ENCODE peak calls at places on chromosomes 2 and 18, in four cellular contexts. S, P, M and K are unnamed samples. For H3K9me2 and H3K4me1, the result is how much of the 10 kb centered on the place peaks cover.

GRCh38 chr2:134912406-134912805 is 6.2 kb upstream of the CCNT2 start:
- DNase-seq in S (no peak), M (no peak), P (peak), K (peak)

GRCh38 chr2:101781730-101782426 is 84.4 kb downstream of the MAP4K4 start:
- DNase-seq in P (no peak), S (no peak), M (no peak), K (no peak)

GRCh38 chr2:127675335-127676261 is at the start of gene LIMS2:
- DNase-seq in M (no peak), S (peak), P (peak), K (peak)

GRCh38 chr2:100776445-100776844 is 43.5 kb upstream of the NPAS2 start:
- DNase-seq in P (no peak), M (no peak), S (no peak), K (no peak)

GRCh38 chr18:2847341-2848144 is 737 bp downstream of the EMILIN2 start:
- DNase-seq in P (no peak), M (no peak), S (peak), K (peak)

GRCh38 chr18:26448714-26449159 is 99.6 kb downstream of the KCTD1 start:
- DNase-seq in M (peak), P (no peak), S (no peak), K (no peak)

GRCh38 chr2:198283149-198283548 is 478.8 kb downstream of the PLCL1 start:
- DNase-seq in P (no peak), S (no peak), M (no peak), K (peak)

GRCh38 chr2:65299246-65299645 is 71.6 kb downstream of the ACTR2 start:
- DNase-seq in M (no peak), P (peak), S (no peak), K (peak)

GRCh38 chr2:1593371-1594205 is 150.7 kb downstream of the PXDN start:
- DNase-seq in M (no peak), S (no peak), P (peak), K (peak)

GRCh38 chr2:237128026-237128703 is 42.5 kb downstream of the COPS8 start:
- DNase-seq in P (peak), S (peak), M (no peak), K (peak)

GRCh38 chr2:105327690-105328089 is 1.8 kb downstream of the TGFBRAP1 start:
- DNase-seq in M (no peak), S (no peak), P (peak), K (no peak)

GRCh38 chr2:23475473-23475872 is 90.5 kb downstream of the KLHL29 start:
- DNase-seq in S (peak), P (no peak), M (no peak), K (no peak)

GRCh38 chr2:216950547-216950946 is 90.7 kb upstream of the TNP1 start:
- DNase-seq in P (no peak), S (no peak), M (no peak), K (no peak)

GRCh38 chr2:240982821-240983281 is 15.6 kb upstream of the SNED1 start:
- DNase-seq in S (no peak), M (no peak), P (no peak), K (no peak)

GRCh38 chr18:3960142-3960541 is 495.0 kb downstream of the DLGAP1 start:
- DNase-seq in P (no peak), S (peak), M (no peak), K (no peak)

GRCh38 chr2:174247474-174248186 is 702 bp downstream of the OLA1 start:
- DNase-seq in S (peak), P (peak), M (peak), K (peak)

GRCh38 chr2:27707462-27708256 is 44.0 kb downstream of the SLC4A1AP start:
- DNase-seq in P (no peak), S (no peak), M (no peak), K (peak)

GRCh38 chr2:202034249-202035088 is 814 bp downstream of the FZD7 start:
- DNase-seq in P (peak), S (no peak), M (peak), K (peak)

GRCh38 chr2:53182609-53183008 is 585.0 kb upstream of the CHAC2 start:
- DNase-seq in P (no peak), M (no peak), S (no peak), K (no peak)

GRCh38 chr2:63589148-63589972 is 597 bp downstream of the MDH1 start:
- DNase-seq in M (no peak), P (peak), S (peak), K (peak)

GRCh38 chr2:32758232-32758631 is 130.4 kb downstream of the TTC27 start:
- DNase-seq in S (no peak), M (no peak), P (no peak), K (no peak)

GRCh38 chr18:42929857-42930256 is 185.6 kb downstream of the RIT2 start:
- DNase-seq in M (no peak), S (no peak), P (no peak), K (peak)

GRCh38 chr2:12824304-12824761 is 107.6 kb downstream of the TRIB2 start:
- DNase-seq in P (no peak), S (no peak), M (no peak), K (peak)

GRCh38 chr2:26170795-26171194 is 2.1 kb upstream of the GAREM2 start:
- DNase-seq in S (no peak), P (no peak), M (no peak), K (no peak)

GRCh38 chr2:95346738-95347671 is 49.9 kb downstream of the KCNIP3 start:
- DNase-seq in S (peak), M (no peak), P (peak), K (peak)

GRCh38 chr2:164747786-164748433 is 93.7 kb downstream of the COBLL1 start:
- DNase-seq in S (no peak), M (no peak), P (no peak), K (no peak)

GRCh38 chr2:223101340-223102039 is 49.5 kb downstream of the KCNE4 start:
- DNase-seq in M (peak), P (peak), S (peak), K (peak)

GRCh38 chr2:1004398-1004797 is 53.7 kb downstream of the SNTG2 start:
- DNase-seq in P (no peak), S (no peak), M (no peak), K (peak)

GRCh38 chr2:77081597-77081996 is 440.6 kb downstream of the LRRTM4 start:
- DNase-seq in P (no peak), S (no peak), M (no peak), K (no peak)

GRCh38 chr2:236687296-236687955 is 117.8 kb downstream of the ACKR3 start:
- DNase-seq in P (no peak), S (no peak), M (no peak), K (peak)

DNA sequence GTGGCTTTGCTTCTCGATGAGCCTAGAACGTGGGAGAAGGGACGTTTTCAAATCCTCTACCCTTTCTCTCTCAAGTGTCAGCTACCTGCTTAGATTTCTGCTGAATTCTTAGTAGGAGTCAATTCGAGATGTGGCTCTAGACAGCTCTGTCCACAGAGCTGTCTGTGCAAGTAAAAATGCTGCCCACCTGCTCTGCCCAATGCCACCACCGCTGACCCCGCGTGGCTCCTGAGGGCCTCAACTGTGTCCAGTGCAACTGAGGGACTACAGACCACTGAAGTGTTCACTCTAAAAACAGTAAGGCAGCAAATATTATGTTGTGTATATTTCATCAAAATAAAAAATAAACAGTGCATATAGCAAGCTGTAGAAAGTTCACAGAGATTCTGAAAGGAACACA is 266.3 kb downstream of the ZNF516 start:
- DNase-seq in M (no peak), P (no peak), S (no peak), K (no peak)
- H3K9me2 ChIP-seq in M (under half), P (under half), S (under half), K (under half)

GRCh38 chr2:39403311-39403710 is 33.8 kb downstream of the MAP4K3 start:
- DNase-seq in P (no peak), S (no peak), M (peak), K (no peak)
- H3K4me1 ChIP-seq in P (under half), S (half or more), M (under half), K (under half)

GRCh38 chr2:37654932-37655331 is 16.5 kb downstream of the CDC42EP3 start:
- DNase-seq in P (no peak), S (peak), M (peak), K (no peak)
- TF ChIP-seq EZH2phosphoT487 in P (no peak), S (no peak), M (no peak), K (no peak)

DNA sequence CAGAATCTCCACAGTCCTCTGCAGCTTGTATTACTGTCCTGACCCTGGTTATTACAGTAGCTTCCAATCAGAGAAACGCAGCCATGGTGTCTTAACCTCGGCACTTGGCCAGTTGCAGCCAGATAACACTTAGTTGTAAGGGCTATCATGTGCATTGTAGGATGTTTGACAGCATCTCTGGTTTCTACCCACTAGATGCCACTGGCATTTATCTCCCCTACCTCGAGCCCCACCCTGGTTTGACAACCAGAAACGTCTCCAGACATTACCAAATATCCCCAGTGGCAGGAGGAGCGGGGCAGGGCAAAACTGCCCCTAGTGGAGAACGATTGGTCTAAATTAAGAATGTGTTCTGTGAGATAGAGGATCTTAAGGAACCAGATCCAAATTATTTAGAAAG is 13.1 kb downstream of the DSG2 start:
- DNase-seq in P (no peak), M (no peak), S (no peak), K (no peak)
- H3K9me2 ChIP-seq in P (under half), M (under half), S (under half), K (under half)